ENCODE peak calls at places on chromosomes 2 and 18, in six cellular contexts. A is tibial artery, E is HCT116, S is thyroid gland, M is Peyer's patch, U is OCI-LY7. J is an unnamed sample.

GRCh38 chr2:19124135-19124534 is 234.3 kb downstream of the OSR1 start:
- DNase-seq in A (no peak), E (no peak), S (no peak), M (no peak), U (no peak), J (no peak)

GRCh38 chr2:165572155-165572554 is 102.7 kb downstream of the CSRNP3 start:
- DNase-seq in A (no peak), E (no peak), S (no peak), M (no peak), U (peak), J (no peak)

GRCh38 chr2:71697106-71698010 is 244.0 kb downstream of the DYSF start:
- DNase-seq in A (no peak), E (no peak), S (no peak), M (no peak), U (no peak), J (no peak)

GRCh38 chr2:23436346-23437099 is 51.5 kb downstream of the KLHL29 start:
- DNase-seq in A (no peak), E (no peak), S (no peak), M (no peak), U (no peak), J (no peak)

GRCh38 chr2:171939754-171940093 is 17.5 kb downstream of the HAT1 start:
- DNase-seq in A (no peak), E (no peak), S (no peak), M (no peak), U (no peak), J (no peak)

GRCh38 chr2:227570615-227571014 is 28.1 kb upstream of the SCYGR2 start:
- DNase-seq in A (no peak), E (no peak), S (no peak), M (no peak), U (no peak), J (no peak)

GRCh38 chr2:95021847-95022246 is 3.7 kb upstream of the MAL start:
- DNase-seq in A (no peak), E (no peak), S (peak), M (no peak), U (no peak), J (no peak)

GRCh38 chr18:48948112-48949050 is 2.4 kb downstream of the SMAD7 start:
- DNase-seq in A (no peak), E (no peak), S (peak), M (peak), U (peak), J (no peak)

GRCh38 chr2:85846411-85846810 is 42.4 kb downstream of the ST3GAL5 start:
- DNase-seq in A (no peak), E (no peak), S (no peak), M (no peak), U (no peak), J (no peak)

GRCh38 chr2:109005686-109006204 is 16.7 kb upstream of the EDAR start:
- DNase-seq in A (no peak), E (no peak), S (peak), M (no peak), U (no peak), J (no peak)

GRCh38 chr2:8169443-8169842 is 512.4 kb upstream of the ID2 start:
- DNase-seq in A (no peak), E (no peak), S (no peak), M (no peak), U (no peak), J (no peak)

GRCh38 chr18:63119647-63120046 is 199.9 kb downstream of the BCL2 start:
- DNase-seq in A (no peak), E (peak), S (peak), M (no peak), U (no peak), J (no peak)

GRCh38 chr2:77054938-77055337 is 467.2 kb downstream of the LRRTM4 start:
- DNase-seq in A (no peak), E (no peak), S (no peak), M (no peak), U (no peak), J (no peak)

GRCh38 chr2:104758199-104758620 is 95.7 kb upstream of the POU3F3 start:
- DNase-seq in A (no peak), E (no peak), S (no peak), M (no peak), U (no peak), J (no peak)

GRCh38 chr2:50859110-50859509 is 172.8 kb downstream of the NRXN1 start:
- DNase-seq in A (no peak), E (no peak), S (no peak), M (no peak), U (no peak), J (no peak)

GRCh38 chr2:230929381-230930148 is 4.5 kb upstream of the GPR55 start:
- DNase-seq in A (no peak), E (no peak), S (no peak), M (no peak), U (no peak), J (no peak)

GRCh38 chr2:44928660-44929471 is 12.6 kb upstream of the SIX3 start:
- DNase-seq in A (no peak), E (no peak), S (no peak), M (no peak), U (no peak), J (no peak)

GRCh38 chr2:73101626-73102256 is 11.0 kb downstream of the RAB11FIP5 start:
- DNase-seq in A (no peak), E (no peak), S (no peak), M (no peak), U (no peak), J (no peak)

GRCh38 chr18:7941533-7941932 is 374.4 kb downstream of the PTPRM start:
- DNase-seq in A (no peak), E (no peak), S (peak), M (no peak), U (no peak), J (no peak)

GRCh38 chr2:239313776-239314175 is 87.0 kb downstream of the HDAC4 start:
- DNase-seq in A (peak), E (no peak), S (no peak), M (no peak), U (no peak), J (peak)

GRCh38 chr18:11672846-11673454 is 16.1 kb upstream of the GNAL start:
- DNase-seq in A (no peak), E (no peak), S (no peak), M (no peak), U (no peak), J (no peak)

GRCh38 chr2:99545066-99545465 is 55.2 kb upstream of the REV1 start:
- DNase-seq in A (no peak), E (no peak), S (no peak), M (no peak), U (no peak), J (no peak)

GRCh38 chr2:225041210-225041870 is 928 bp downstream of the DOCK10 start:
- DNase-seq in A (peak), E (no peak), S (peak), M (peak), U (peak), J (no peak)

GRCh38 chr18:49597152-49597551 is 35.3 kb downstream of the LIPG start:
- DNase-seq in A (no peak), E (no peak), S (peak), M (no peak), U (no peak), J (no peak)

GRCh38 chr2:84918430-84918829 is 13.0 kb downstream of the TMSB10 start:
- DNase-seq in A (no peak), E (no peak), S (no peak), M (no peak), U (no peak), J (no peak)

GRCh38 chr2:8447610-8448221 is 234.1 kb upstream of the ID2 start:
- DNase-seq in A (no peak), E (peak), S (no peak), M (no peak), U (no peak), J (no peak)

GRCh38 chr2:119683717-119684443 is 4.9 kb downstream of the TMEM177 start:
- DNase-seq in A (no peak), E (no peak), S (no peak), M (no peak), U (no peak), J (no peak)

GRCh38 chr2:230472619-230473018 is 56.6 kb downstream of the SP100 start:
- DNase-seq in A (no peak), E (peak), S (no peak), M (no peak), U (peak), J (no peak)

GRCh38 chr18:2451556-2451955 is 119.7 kb downstream of the METTL4 start:
- DNase-seq in A (no peak), E (no peak), S (no peak), M (no peak), U (no peak), J (no peak)

GRCh38 chr2:216775043-216775453 is 79.7 kb upstream of the IGFBP5 start:
- DNase-seq in A (peak), E (peak), S (peak), M (no peak), U (no peak), J (peak)

GRCh38 chr2:188973650-188974049 is 523 bp upstream of the COL3A1 start:
- DNase-seq in A (no peak), E (no peak), S (no peak), M (no peak), U (no peak), J (no peak)

GRCh38 chr2:222160944-222161343 is 137.9 kb downstream of the PAX3 start:
- DNase-seq in A (no peak), E (no peak), S (no peak), M (no peak), U (no peak), J (no peak)

GRCh38 chr2:149857344-149857743 is 269.8 kb upstream of the MMADHC start:
- DNase-seq in A (no peak), E (no peak), S (no peak), M (no peak), U (no peak), J (no peak)

GRCh38 chr2:44392338-44392943 is 30.7 kb downstream of the CAMKMT start:
- DNase-seq in A (peak), E (peak), S (peak), M (peak), U (peak), J (no peak)

GRCh38 chr2:65485839-65486238 is 53.4 kb upstream of the SPRED2 start:
- DNase-seq in A (no peak), E (no peak), S (no peak), M (no peak), U (no peak), J (no peak)

GRCh38 chr2:65486282-65486681 is 53.9 kb upstream of the SPRED2 start:
- DNase-seq in A (no peak), E (no peak), S (no peak), M (no peak), U (no peak), J (no peak)

GRCh38 chr2:65487404-65487803 is 55.0 kb upstream of the SPRED2 start:
- DNase-seq in A (no peak), E (no peak), S (no peak), M (no peak), U (no peak), J (no peak)

GRCh38 chr2:65488527-65488926 is 56.1 kb upstream of the SPRED2 start:
- DNase-seq in A (no peak), E (no peak), S (no peak), M (no peak), U (no peak), J (no peak)

GRCh38 chr2:65486802-65487201 is 54.4 kb upstream of the SPRED2 start:
- DNase-seq in A (no peak), E (no peak), S (no peak), M (no peak), U (no peak), J (no peak)
- TF ChIP-seq CTCF in A (no peak), E (no peak), S (no peak), M (no peak), U (no peak), J (no peak)

GRCh38 chr2:210170442-210171303 is 536 bp downstream of the KANSL1L start:
- DNase-seq in A (peak), E (peak), S (peak), M (peak), U (peak), J (peak)

GRCh38 chr2:210171309-210172218 is at the start of gene KANSL1L:
- DNase-seq in A (peak), E (peak), S (peak), M (peak), U (peak), J (peak)

GRCh38 chr2:210162466-210163124 is 8.6 kb downstream of the KANSL1L start:
- DNase-seq in A (no peak), E (no peak), S (no peak), M (no peak), U (no peak), J (no peak)

GRCh38 chr2:210169871-210170441 is 1.3 kb downstream of the KANSL1L start:
- DNase-seq in A (no peak), E (no peak), S (no peak), M (no peak), U (no peak), J (no peak)

GRCh38 chr2:210167227-210167626 is 4.0 kb downstream of the KANSL1L start:
- DNase-seq in A (no peak), E (no peak), S (no peak), M (no peak), U (no peak), J (no peak)
- H3K27ac ChIP-seq in A (peak), E (no peak), S (peak), M (no peak), U (no peak), J (peak)

GRCh38 chr2:9538000-9538507 is 17.6 kb downstream of the ADAM17 start:
- DNase-seq in A (no peak), E (no peak), S (no peak), M (no peak), U (peak), J (no peak)
- H3K4me3 ChIP-seq in A (no peak), E (no peak), S (no peak), M (no peak), U (peak), J (no peak)

GRCh38 chr2:240584486-240585031 is 2.0 kb upstream of the CAPN10 start:
- DNase-seq in A (no peak), E (no peak), S (no peak), M (peak), U (peak), J (peak)

GRCh38 chr2:240586198-240586918 is at the start of gene CAPN10:
- DNase-seq in A (peak), E (peak), S (peak), M (peak), U (peak), J (peak)

GRCh38 chr2:240585101-240585500 is 1.4 kb upstream of the CAPN10 start:
- DNase-seq in A (no peak), E (no peak), S (no peak), M (peak), U (peak), J (peak)

GRCh38 chr2:240586919-240587800 is 626 bp downstream of the CAPN10 start:
- DNase-seq in A (peak), E (no peak), S (peak), M (peak), U (peak), J (peak)

DNA sequence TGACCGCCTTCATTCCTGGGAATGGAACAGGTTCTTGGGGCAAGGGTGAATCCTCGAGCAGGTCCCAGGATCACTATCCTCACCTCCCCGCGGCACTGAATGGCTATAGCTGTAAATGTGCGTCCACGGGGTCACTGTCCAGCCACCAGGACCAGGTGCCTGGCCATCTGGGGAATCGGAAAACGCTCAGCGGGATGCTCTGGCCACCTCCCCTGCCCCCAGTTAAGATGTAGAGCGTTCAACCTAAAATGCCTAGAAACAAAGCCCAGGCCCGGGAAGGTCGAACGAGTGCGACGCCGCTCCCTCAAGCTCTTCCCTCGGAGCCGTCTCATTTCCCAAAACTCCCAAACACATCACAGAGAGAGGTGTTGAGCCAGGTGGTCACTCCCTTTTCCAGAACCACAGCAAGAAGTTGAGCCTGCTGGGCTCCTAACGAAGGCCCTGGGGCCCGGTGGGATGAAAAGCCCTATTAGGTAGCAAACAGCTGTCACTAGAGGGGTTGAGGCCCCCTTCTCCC is 795 bp upstream of the CAPN10 start:
- DNase-seq in A (no peak), E (no peak), S (no peak), M (no peak), U (no peak), J (no peak)
- TF ChIP-seq CTCF in A (no peak), E (no peak), S (no peak), M (no peak), U (no peak), J (no peak)

DNA sequence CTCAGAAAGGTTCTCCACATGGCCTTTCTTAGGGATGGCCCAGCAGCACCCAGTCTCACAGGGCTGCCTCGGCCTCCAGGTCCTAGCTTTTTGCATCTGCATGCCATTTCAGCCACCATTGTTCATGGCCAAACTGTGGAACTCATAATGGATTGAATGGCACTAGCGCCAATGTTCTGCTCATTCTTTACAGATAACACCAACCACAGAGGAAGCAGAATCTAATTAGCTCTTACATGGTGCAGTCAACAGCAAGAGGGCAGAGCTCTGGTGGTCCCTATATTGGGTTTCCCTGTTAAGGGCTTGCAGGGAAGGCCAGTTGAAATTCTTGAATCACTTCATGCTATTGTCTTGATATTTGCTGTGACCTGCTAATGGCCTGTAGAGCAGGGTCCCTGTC is 45.6 kb downstream of the ARL4C start:
- DNase-seq in A (no peak), E (no peak), S (no peak), M (no peak), U (no peak), J (no peak)
- H3K27ac ChIP-seq in A (no peak), E (no peak), S (no peak), M (no peak), U (no peak), J (no peak)

DNA sequence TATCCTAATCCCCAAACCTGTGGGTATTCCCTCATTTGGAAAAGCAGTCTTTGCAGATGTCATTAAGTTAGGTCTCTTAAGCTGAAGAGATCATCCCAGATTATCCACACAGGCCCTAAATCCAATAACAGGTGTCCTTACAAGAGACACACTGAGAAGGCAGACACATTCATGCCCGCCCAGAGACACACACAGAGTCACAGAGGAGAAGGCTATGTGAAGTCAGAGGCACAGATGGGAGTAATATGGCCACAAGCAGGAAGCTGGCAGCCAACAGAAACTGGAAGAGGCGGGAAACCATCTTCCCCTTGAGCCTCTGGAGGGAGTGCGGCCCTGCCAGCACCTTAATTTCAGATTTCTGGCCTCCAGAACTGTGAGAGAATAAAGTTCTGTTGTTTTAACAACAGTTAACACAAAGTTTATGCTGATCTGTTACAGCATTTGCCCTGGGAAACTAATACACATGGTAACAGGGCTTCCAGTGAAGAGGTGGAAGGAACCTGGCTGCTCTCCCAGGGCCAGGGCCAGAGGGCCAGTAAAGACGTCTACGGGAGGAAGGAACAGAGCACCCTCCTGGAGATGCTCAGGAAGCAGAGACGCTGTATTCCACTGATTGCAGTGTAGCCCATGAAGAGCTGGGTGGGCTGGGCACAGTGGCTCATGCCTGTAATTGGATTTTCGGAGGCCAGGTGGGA is 217.5 kb downstream of the GLI2 start:
- DNase-seq in A (no peak), E (no peak), S (no peak), M (no peak), U (no peak), J (no peak)
- H3K4me3 ChIP-seq in A (no peak), E (no peak), S (no peak), M (no peak), U (no peak), J (no peak)